ENCODE peak calls at places on chromosomes 12 and 14, in ten cellular contexts. F is Panc1; V is B cell; L is endothelial cell; Z is HCT116; J is A549; R is AG04450; B is transverse colon; T is CD8-positive, alpha-beta T cell; S is WTC11. Q is an unnamed sample.

GRCh38 chr12:65612440-65612839 is 211.8 kb upstream of the HMGA2 start:
- DNase-seq in R (no peak), T (no peak), V (no peak), B (no peak), S (no peak), L (no peak), J (no peak), Z (no peak), F (no peak), Q (no peak)

GRCh38 chr12:65121049-65121955 is at the start of gene WIF1:
- DNase-seq in T (no peak), Z (no peak), B (peak), R (no peak), L (peak), J (peak), S (peak), F (no peak), V (peak), Q (peak)

GRCh38 chr12:76864791-76865400 is 13.9 kb downstream of the CSRP2 start:
- DNase-seq in F (no peak), L (no peak), Z (no peak), S (no peak), T (no peak), J (no peak), V (no peak), R (no peak), B (no peak), Q (no peak)

GRCh38 chr12:20446836-20447235 is 78.5 kb downstream of the PDE3A start:
- DNase-seq in T (no peak), B (no peak), F (no peak), L (no peak), J (no peak), S (no peak), Z (no peak), R (no peak), V (no peak), Q (no peak)

GRCh38 chr12:47832263-47832933 is 12.7 kb upstream of the HDAC7 start:
- DNase-seq in Z (no peak), S (no peak), F (no peak), V (peak), L (no peak), T (no peak), B (no peak), J (no peak), R (no peak), Q (no peak)

GRCh38 chr12:25295361-25295760 is 44.6 kb upstream of the KRAS start:
- DNase-seq in V (no peak), R (no peak), S (no peak), T (no peak), B (no peak), L (no peak), Z (no peak), F (no peak), J (no peak), Q (no peak)

GRCh38 chr12:25372969-25373368 is 122.2 kb upstream of the KRAS start:
- DNase-seq in Z (no peak), V (no peak), T (no peak), F (no peak), S (no peak), J (no peak), B (no peak), L (no peak), R (no peak), Q (no peak)

GRCh38 chr12:31895449-31896150 is 63.6 kb upstream of the RESF1 start:
- DNase-seq in T (no peak), V (no peak), L (no peak), J (no peak), R (no peak), B (no peak), Z (no peak), F (no peak), S (no peak), Q (no peak)

GRCh38 chr12:1207276-1207675 is 216.3 kb downstream of the ERC1 start:
- DNase-seq in L (no peak), J (no peak), Z (no peak), T (no peak), R (no peak), V (no peak), S (no peak), B (no peak), F (no peak), Q (no peak)

GRCh38 chr12:50642755-50643154 is 121.1 kb upstream of the ATF1 start:
- DNase-seq in Z (no peak), S (no peak), B (no peak), R (no peak), V (no peak), L (no peak), J (no peak), T (no peak), F (no peak), Q (no peak)

GRCh38 chr12:53737494-53737808 is 10.2 kb upstream of the CALCOCO1 start:
- DNase-seq in Z (no peak), R (no peak), B (no peak), V (no peak), T (no peak), F (no peak), J (no peak), L (no peak), S (no peak), Q (no peak)

GRCh38 chr12:114555451-114555850 is 128.5 kb downstream of the TBX3 start:
- DNase-seq in F (no peak), V (no peak), R (no peak), J (no peak), Z (no peak), L (no peak), S (no peak), T (no peak), B (no peak), Q (no peak)

GRCh38 chr14:73238941-73239340 is 1.6 kb downstream of the PAPLN start:
- DNase-seq in B (no peak), L (no peak), R (no peak), V (no peak), Z (no peak), F (no peak), S (no peak), T (no peak), J (no peak), Q (no peak)

GRCh38 chr14:61154606-61155005 is 126.5 kb downstream of the TMEM30B start:
- DNase-seq in B (no peak), V (no peak), L (no peak), J (no peak), F (no peak), R (no peak), T (no peak), Z (no peak), S (no peak), Q (no peak)

GRCh38 chr12:90954428-90954827 is 548 bp downstream of the CCER1 start:
- DNase-seq in R (no peak), J (no peak), B (no peak), S (no peak), T (no peak), Z (no peak), L (no peak), F (no peak), V (no peak), Q (no peak)

GRCh38 chr12:116620085-116620734 is 61.0 kb downstream of the MAP1LC3B2 start:
- DNase-seq in J (no peak), F (no peak), Z (no peak), R (no peak), S (no peak), L (no peak), V (no peak), B (no peak), T (no peak), Q (no peak)

GRCh38 chr12:95551305-95551704 is at the start of gene USP44:
- DNase-seq in Z (no peak), J (no peak), F (no peak), T (no peak), L (no peak), B (no peak), S (peak), R (no peak), V (no peak), Q (peak)

GRCh38 chr12:92719674-92720073 is 16.9 kb downstream of the PLEKHG7 start:
- DNase-seq in V (no peak), F (no peak), S (no peak), R (no peak), J (no peak), B (no peak), L (no peak), T (no peak), Z (no peak), Q (no peak)

GRCh38 chr12:122686538-122686937 is 16.6 kb downstream of the HCAR2 start:
- DNase-seq in S (no peak), J (no peak), V (no peak), F (no peak), T (no peak), L (no peak), Z (no peak), R (no peak), B (no peak), Q (no peak)

GRCh38 chr12:49637401-49637800 is 14.0 kb downstream of the PRPF40B start:
- DNase-seq in Z (no peak), B (no peak), R (no peak), F (no peak), S (no peak), L (peak), T (no peak), V (no peak), J (no peak), Q (no peak)

GRCh38 chr14:95896628-95897027 is 20.0 kb downstream of the TUNAR start:
- DNase-seq in B (no peak), R (no peak), S (peak), Z (no peak), V (no peak), F (no peak), L (no peak), J (no peak), T (no peak), Q (no peak)

GRCh38 chr12:31567029-31567428 is 23.9 kb downstream of the DENND5B start:
- DNase-seq in J (no peak), Z (no peak), V (no peak), B (no peak), L (no peak), S (no peak), R (no peak), F (no peak), T (no peak), Q (no peak)

GRCh38 chr12:123914726-123915345 is 57.8 kb downstream of the CCDC92 start:
- DNase-seq in J (no peak), L (no peak), F (no peak), T (no peak), R (no peak), B (no peak), S (peak), Z (no peak), V (no peak), Q (no peak)

GRCh38 chr12:105547786-105548185 is 217.3 kb downstream of the C12orf75 start:
- DNase-seq in B (no peak), S (no peak), T (no peak), V (no peak), J (no peak), F (no peak), L (no peak), Z (no peak), R (no peak), Q (no peak)

GRCh38 chr14:39265032-39265431 is 31.3 kb downstream of the MIA2 start:
- DNase-seq in T (no peak), S (no peak), R (no peak), Z (peak), J (peak), B (no peak), F (no peak), L (no peak), V (no peak), Q (no peak)

GRCh38 chr12:42679402-42679801 is 89.9 kb upstream of the PRICKLE1 start:
- DNase-seq in F (no peak), B (no peak), Z (no peak), J (no peak), R (peak), L (no peak), S (no peak), T (no peak), V (no peak), Q (no peak)

GRCh38 chr12:85948340-85948739 is 74.2 kb downstream of the NTS start:
- DNase-seq in F (no peak), L (no peak), R (no peak), B (no peak), T (no peak), V (no peak), Z (no peak), J (no peak), S (no peak), Q (no peak)

GRCh38 chr14:33765251-33765650 is 185.6 kb downstream of the EGLN3 start:
- DNase-seq in S (peak), L (peak), J (no peak), Z (no peak), T (no peak), R (no peak), V (no peak), B (no peak), F (no peak), Q (peak)

GRCh38 chr12:104702565-104703139 is 245.9 kb downstream of the CHST11 start:
- DNase-seq in J (no peak), B (no peak), R (no peak), Z (no peak), F (no peak), S (no peak), V (no peak), L (no peak), T (no peak), Q (no peak)

GRCh38 chr12:92786045-92786444 is 83.3 kb downstream of the PLEKHG7 start:
- DNase-seq in S (no peak), F (no peak), V (no peak), B (no peak), J (no peak), T (no peak), L (no peak), Z (no peak), R (no peak), Q (no peak)

GRCh38 chr12:109759076-109759420 is 45.4 kb downstream of the FAM222A start:
- DNase-seq in F (no peak), V (no peak), L (no peak), Z (no peak), B (peak), J (no peak), R (no peak), S (peak), T (no peak), Q (no peak)
- TF ChIP-seq CTCF in F (no peak), V (no peak), L (no peak), Z (no peak), B (no peak), J (no peak), R (no peak), S (no peak), T (no peak), Q (no peak)

GRCh38 chr14:100645986-100646314 is 58.7 kb upstream of the BEGAIN start:
- DNase-seq in F (no peak), V (no peak), S (no peak), R (no peak), J (no peak), T (no peak), B (no peak), L (no peak), Z (no peak), Q (no peak)
- TF ChIP-seq CTCF in F (peak), V (no peak), S (no peak), R (no peak), J (no peak), T (peak), B (no peak), L (peak), Z (no peak), Q (peak)

DNA sequence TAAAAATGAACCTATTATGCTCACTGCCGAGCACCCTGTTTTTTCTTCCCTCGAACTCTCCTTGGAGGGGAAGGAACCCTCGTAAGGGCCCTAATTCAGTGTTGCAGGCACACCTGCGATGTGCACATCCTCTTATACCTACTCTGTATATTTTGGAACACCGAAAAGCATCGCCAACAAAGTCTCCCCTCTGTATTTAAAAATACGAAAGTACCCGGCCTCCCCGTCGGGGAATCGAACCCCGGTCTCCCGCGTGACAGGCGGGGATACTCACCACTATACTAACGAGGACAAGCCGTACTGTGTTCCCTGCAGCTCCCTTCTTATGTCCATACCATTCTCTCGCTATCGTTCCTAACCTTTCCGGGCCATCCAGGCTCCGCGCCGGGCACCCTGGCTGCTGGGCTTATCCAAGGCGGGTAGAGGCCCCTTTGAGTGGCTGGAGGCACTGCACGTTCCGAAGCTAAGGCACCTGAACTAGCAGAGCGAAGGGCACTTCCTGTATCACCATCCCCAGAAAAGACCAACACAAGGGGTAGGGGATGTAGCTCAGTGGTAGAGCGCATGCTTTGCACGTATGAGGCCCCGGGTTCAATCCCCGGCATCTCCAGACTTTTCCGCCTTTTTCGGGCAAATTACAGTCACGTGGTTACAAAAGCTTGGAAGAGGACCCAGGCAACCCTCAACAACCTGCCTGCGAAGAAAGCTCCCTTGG is 25.1 kb upstream of the UBC start:
- DNase-seq in L (peak), F (peak), S (peak), R (peak), J (peak), T (peak), Z (peak), V (no peak), B (peak), Q (peak)
- TF ChIP-seq CTCF in L (no peak), F (peak), S (no peak), R (no peak), J (no peak), T (no peak), Z (no peak), V (no peak), B (peak), Q (peak)

DNA sequence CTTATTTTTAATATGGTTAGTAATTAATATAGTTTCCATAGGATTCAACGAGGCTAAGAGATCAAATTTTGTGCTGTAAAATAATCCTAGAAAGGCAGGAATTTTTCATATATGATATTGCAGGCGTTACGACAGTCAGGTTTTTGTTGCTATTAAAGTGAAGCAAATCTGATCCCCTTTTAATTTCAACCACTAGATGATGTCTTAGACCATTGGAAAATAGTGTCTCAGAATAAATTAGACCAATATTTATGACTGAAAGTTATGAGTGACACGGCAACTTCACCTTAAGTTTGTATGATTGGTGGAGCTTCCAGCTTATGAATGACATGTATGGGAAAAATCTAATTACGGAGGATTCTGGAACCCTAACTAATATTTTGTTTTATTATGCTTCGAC is 2.5 kb downstream of the TPH2 start:
- DNase-seq in J (no peak), V (no peak), F (no peak), Z (no peak), B (no peak), S (no peak), L (no peak), T (no peak), R (no peak), Q (no peak)
- TF ChIP-seq CTCF in J (no peak), V (no peak), F (peak), Z (no peak), B (no peak), S (no peak), L (no peak), T (no peak), R (peak), Q (no peak)

GRCh38 chr14:100677152-100677924 is 49.4 kb upstream of the DLK1 start:
- DNase-seq in Z (no peak), F (no peak), L (no peak), T (no peak), J (no peak), B (no peak), V (no peak), S (peak), R (no peak), Q (no peak)
- TF ChIP-seq CTCF in Z (no peak), F (no peak), L (no peak), T (no peak), J (no peak), B (no peak), V (no peak), S (no peak), R (no peak), Q (no peak)